ENCODE peak calls at places on chromosomes 16 and 17, in ten cellular contexts. Y, Z, T, I, K, B, Q, A, R and F are unnamed samples.

GRCh38 chr16:50340578-50340977 is 28.2 kb downstream of the BRD7 start:
- DNase-seq in T (no peak), Z (peak), Q (no peak), A (no peak), B (no peak), R (no peak), Y (no peak), K (peak), I (no peak), F (no peak)

GRCh38 chr16:88665148-88665547 is 2.3 kb upstream of the MVD start:
- DNase-seq in Z (no peak), B (no peak), A (no peak), T (no peak), K (peak), Q (no peak), R (no peak), I (peak), Y (no peak), F (no peak)

GRCh38 chr17:44496815-44497214 is 6.4 kb downstream of the GPATCH8 start:
- DNase-seq in T (no peak), Y (no peak), K (peak), R (no peak), A (no peak), Q (no peak), Z (no peak), B (no peak), I (no peak), F (no peak)

GRCh38 chr17:39118674-39119419 is 32.6 kb downstream of the PLXDC1 start:
- DNase-seq in I (no peak), B (no peak), Q (no peak), R (no peak), T (no peak), K (no peak), A (peak), Z (no peak), Y (no peak), F (no peak)

GRCh38 chr16:88289549-88290344 is 93.0 kb upstream of the ZNF469 start:
- DNase-seq in T (no peak), R (no peak), Y (no peak), Z (no peak), I (no peak), A (peak), B (no peak), K (no peak), Q (no peak), F (no peak)

GRCh38 chr17:40980594-40980993 is 3.5 kb downstream of the KRT40 start:
- DNase-seq in Y (no peak), K (peak), Z (peak), R (no peak), T (no peak), I (no peak), A (no peak), Q (peak), B (peak), F (no peak)

GRCh38 chr16:28951410-28951943 is 740 bp downstream of the NFATC2IP start:
- DNase-seq in K (no peak), A (peak), Y (no peak), Q (no peak), I (peak), B (no peak), Z (no peak), R (no peak), T (no peak), F (no peak)

GRCh38 chr16:14628806-14629611 is 1.1 kb downstream of the PARN start:
- DNase-seq in R (no peak), A (no peak), Q (no peak), T (no peak), B (no peak), K (no peak), Z (peak), I (no peak), Y (no peak), F (no peak)

GRCh38 chr17:78268960-78269892 is 37.8 kb downstream of the TMEM235 start:
- DNase-seq in Y (no peak), K (no peak), I (no peak), Q (no peak), R (peak), B (no peak), T (no peak), Z (peak), A (no peak), F (no peak)

GRCh38 chr16:54135361-54136275 is 151.0 kb downstream of the IRX3 start:
- DNase-seq in I (no peak), Z (peak), K (peak), Y (no peak), A (no peak), B (no peak), R (no peak), T (no peak), Q (no peak), F (peak)

GRCh38 chr17:40551874-40552768 is 13.2 kb downstream of the CCR7 start:
- DNase-seq in A (no peak), R (no peak), B (peak), I (peak), Z (peak), Q (peak), Y (no peak), K (peak), T (no peak), F (no peak)

GRCh38 chr17:66518677-66519076 is 216.3 kb downstream of the PRKCA start:
- DNase-seq in B (no peak), Y (no peak), I (no peak), T (no peak), K (no peak), A (no peak), Z (no peak), Q (no peak), R (peak), F (no peak)

GRCh38 chr16:1171854-1172428 is 19.0 kb downstream of the CACNA1H start:
- DNase-seq in Z (no peak), Q (no peak), B (no peak), A (no peak), I (no peak), K (no peak), T (no peak), R (no peak), Y (no peak), F (no peak)

GRCh38 chr17:78390241-78391050 is 12.0 kb downstream of the PGS1 start:
- DNase-seq in Y (no peak), Q (no peak), I (peak), B (peak), A (no peak), Z (peak), T (no peak), R (no peak), K (peak), F (no peak)

GRCh38 chr17:35312790-35313711 is 60.4 kb downstream of the SLFN11 start:
- DNase-seq in I (peak), K (peak), Z (peak), R (peak), A (peak), Q (no peak), Y (no peak), B (peak), T (no peak), F (peak)

GRCh38 chr16:10911267-10911666 is 31.0 kb downstream of the DEXI start:
- DNase-seq in Z (no peak), Y (no peak), T (no peak), I (no peak), Q (no peak), B (no peak), A (no peak), R (no peak), K (no peak), F (no peak)

GRCh38 chr17:17739388-17740066 is 58.3 kb downstream of the RAI1 start:
- DNase-seq in K (peak), I (no peak), Z (peak), Q (peak), A (no peak), T (no peak), R (peak), Y (no peak), B (peak), F (no peak)

GRCh38 chr17:8253801-8254200 is 4.7 kb downstream of the PFAS start:
- DNase-seq in R (peak), A (no peak), Y (no peak), T (no peak), K (peak), B (no peak), Q (no peak), I (peak), Z (peak), F (no peak)

GRCh38 chr17:55722742-55723487 is at the start of gene TMEM100:
- DNase-seq in Q (no peak), K (peak), R (no peak), T (no peak), I (peak), B (peak), Y (no peak), A (no peak), Z (peak), F (no peak)

GRCh38 chr16:87178177-87178863 is 138.9 kb downstream of the C16orf95 start:
- DNase-seq in B (no peak), K (no peak), I (no peak), Z (no peak), Q (no peak), T (no peak), R (peak), Y (no peak), A (no peak), F (no peak)
- TF ChIP-seq CTCF in B (no peak), K (no peak), I (peak), Z (no peak), Q (no peak), T (no peak), R (no peak), Y (no peak), A (no peak), F (no peak)

GRCh38 chr17:81365148-81365600 is 30.1 kb upstream of the BAHCC1 start:
- DNase-seq in B (peak), I (peak), T (peak), Z (peak), Q (no peak), A (no peak), Y (no peak), K (peak), R (peak), F (peak)
- H3K4me3 ChIP-seq in B (peak), I (peak), T (peak), Z (peak), Q (peak), A (no peak), Y (peak), K (peak), R (peak), F (peak)

GRCh38 chr17:62688398-62689140 is 61.1 kb downstream of the MRC2 start:
- DNase-seq in T (no peak), K (no peak), R (no peak), Q (no peak), I (no peak), B (no peak), Z (no peak), Y (no peak), A (no peak), F (no peak)

GRCh38 chr17:62689441-62690167 is 62.1 kb downstream of the MRC2 start:
- DNase-seq in I (no peak), T (no peak), B (no peak), R (no peak), Q (no peak), K (no peak), Z (no peak), Y (no peak), A (no peak), F (no peak)

GRCh38 chr17:62687997-62688396 is 60.5 kb downstream of the MRC2 start:
- DNase-seq in Z (no peak), T (no peak), R (no peak), Y (no peak), I (no peak), K (no peak), A (no peak), B (no peak), Q (no peak), F (no peak)

GRCh38 chr17:62692159-62692651 is 64.7 kb downstream of the MRC2 start:
- DNase-seq in Z (no peak), I (no peak), A (no peak), B (no peak), T (no peak), Q (no peak), R (no peak), Y (no peak), K (no peak), F (no peak)

GRCh38 chr17:62690168-62690897 is 62.9 kb downstream of the MRC2 start:
- DNase-seq in T (no peak), B (no peak), R (no peak), Z (no peak), Y (no peak), I (no peak), K (no peak), Q (no peak), A (no peak), F (no peak)
- TF ChIP-seq CTCF in T (no peak), B (no peak), R (no peak), Z (no peak), Y (no peak), I (no peak), K (no peak), Q (no peak), A (no peak), F (no peak)

GRCh38 chr17:80969674-80970043 is 22.0 kb upstream of the CHMP6 start:
- DNase-seq in B (no peak), Y (no peak), T (no peak), R (no peak), K (no peak), Z (no peak), A (no peak), I (no peak), Q (no peak), F (no peak)

GRCh38 chr17:80970044-80970761 is 21.4 kb upstream of the CHMP6 start:
- DNase-seq in I (no peak), Q (peak), K (no peak), Z (no peak), R (peak), A (peak), Y (no peak), B (peak), T (no peak), F (no peak)

GRCh38 chr17:80969030-80969673 is 22.5 kb upstream of the CHMP6 start:
- DNase-seq in R (no peak), Q (no peak), T (no peak), Z (no peak), Y (no peak), I (no peak), K (no peak), B (no peak), A (no peak), F (no peak)

GRCh38 chr17:80971704-80972304 is 19.8 kb upstream of the CHMP6 start:
- DNase-seq in A (no peak), B (no peak), Y (no peak), I (no peak), K (no peak), T (no peak), Q (no peak), Z (no peak), R (no peak), F (no peak)

DNA sequence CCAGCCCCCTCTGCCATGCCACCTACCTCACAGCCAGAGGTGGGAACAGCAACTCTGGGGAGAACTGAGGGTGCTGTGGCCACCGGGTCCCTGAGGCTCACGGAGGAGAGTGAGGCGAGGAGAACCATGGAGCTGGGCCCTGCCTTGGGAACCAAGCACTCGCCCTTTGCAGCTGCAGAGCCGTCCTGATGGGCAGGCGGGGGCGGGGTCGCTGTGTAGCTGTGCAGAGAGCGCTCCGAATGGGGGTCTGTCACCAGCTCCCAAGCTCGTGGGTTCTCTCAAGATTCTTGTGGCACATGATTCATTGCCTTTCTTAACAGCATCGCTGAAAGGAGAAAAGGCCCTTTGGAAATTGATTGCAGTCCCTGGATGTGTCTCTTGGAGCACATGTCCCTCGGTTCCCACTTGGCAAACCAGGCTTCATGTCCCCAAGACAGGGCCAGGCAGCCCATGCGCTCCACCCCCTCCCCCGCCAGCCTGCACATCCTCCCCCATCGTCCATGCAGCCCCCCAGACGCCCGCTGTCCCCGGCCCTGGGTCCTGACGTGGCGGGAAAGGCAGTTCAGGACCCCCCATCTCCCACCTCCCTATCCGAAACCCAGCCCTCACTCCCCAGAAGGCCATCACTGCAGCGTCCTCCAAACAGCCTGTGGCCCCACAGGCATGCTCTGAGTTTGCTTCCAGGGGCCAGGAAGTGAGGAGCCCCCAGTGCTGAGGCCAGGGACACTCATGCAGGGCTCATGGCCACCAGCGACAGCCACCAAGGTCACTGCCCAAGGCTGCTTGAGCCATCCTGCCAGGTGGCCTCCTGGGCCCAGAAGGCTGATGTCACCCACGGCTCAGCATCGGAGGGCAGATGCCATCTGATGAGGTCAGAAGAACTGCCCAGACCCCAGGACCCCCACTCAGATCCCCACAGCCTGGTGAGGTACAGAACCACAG is 20.6 kb upstream of the CHMP6 start:
- DNase-seq in I (no peak), B (no peak), Y (no peak), Z (peak), T (no peak), K (no peak), Q (no peak), R (no peak), A (no peak), F (no peak)
- H3K4me3 ChIP-seq in I (no peak), B (no peak), Y (no peak), Z (no peak), T (no peak), K (no peak), Q (no peak), R (no peak), A (no peak), F (no peak)

GRCh38 chr16:85441189-85441889 is 171.8 kb upstream of the GSE1 start:
- DNase-seq in Z (no peak), Q (no peak), Y (no peak), A (no peak), I (no peak), K (no peak), R (peak), B (no peak), T (no peak), F (no peak)
- TF ChIP-seq CTCF in Z (no peak), Q (no peak), Y (no peak), A (peak), I (no peak), K (no peak), R (peak), B (no peak), T (no peak), F (no peak)

GRCh38 chr16:72590179-72590937 is 418.4 kb upstream of the PMFBP1 start:
- DNase-seq in Z (peak), I (no peak), Q (no peak), A (peak), T (no peak), Y (no peak), B (no peak), K (no peak), R (no peak), F (no peak)
- H3K4me3 ChIP-seq in Z (no peak), I (no peak), Q (no peak), A (no peak), T (no peak), Y (no peak), B (no peak), K (no peak), R (no peak), F (no peak)

DNA sequence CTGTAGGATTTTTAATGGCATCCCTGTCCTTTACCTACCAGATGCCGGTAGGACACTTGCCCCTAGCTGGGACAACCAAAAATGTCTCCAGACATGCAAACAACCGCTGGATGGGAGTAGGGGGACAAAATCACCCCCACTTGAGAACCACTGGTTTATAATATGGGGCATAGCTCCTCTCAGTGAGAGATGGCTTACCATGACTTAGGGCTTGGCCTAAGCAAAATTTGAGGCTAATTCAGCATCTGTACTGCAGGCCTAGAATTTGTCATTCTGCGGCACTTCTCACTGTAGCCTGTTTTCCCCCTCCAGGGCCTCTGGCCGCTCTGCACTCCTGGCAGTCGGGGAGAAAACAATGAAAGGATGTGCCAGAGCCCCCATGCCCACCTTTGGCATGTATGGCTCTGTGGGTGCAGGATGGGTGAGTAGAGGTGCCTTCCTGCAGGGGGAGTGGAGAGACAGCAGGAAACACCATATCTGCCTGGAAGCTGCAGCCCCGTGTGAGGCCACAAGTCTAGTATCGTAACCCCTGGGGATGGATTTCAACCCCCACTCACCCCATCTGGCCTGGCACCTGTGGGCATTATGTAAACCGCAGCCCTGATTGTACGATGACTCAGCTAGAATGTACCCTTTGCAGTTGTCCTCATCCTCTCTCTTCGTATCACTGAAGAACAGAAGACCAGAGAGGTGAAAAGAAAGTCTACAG is 268.1 kb downstream of the SOX9 start:
- DNase-seq in R (no peak), B (no peak), I (no peak), T (no peak), K (peak), Z (peak), A (peak), Q (no peak), Y (no peak), F (no peak)
- TF ChIP-seq CTCF in R (no peak), B (no peak), I (no peak), T (no peak), K (peak), Z (no peak), A (peak), Q (no peak), Y (no peak), F (peak)

GRCh38 chr16:81780350-81780749 is 1.3 kb downstream of the PLCG2 start:
- DNase-seq in Q (no peak), R (no peak), I (no peak), T (no peak), Z (no peak), A (no peak), Y (no peak), K (no peak), B (no peak), F (no peak)
- H3K4me3 ChIP-seq in Q (peak), R (no peak), I (peak), T (peak), Z (no peak), A (peak), Y (peak), K (no peak), B (no peak), F (no peak)

GRCh38 chr17:11935734-11936406 is 61.4 kb downstream of the ZNF18 start:
- DNase-seq in Y (no peak), T (no peak), R (peak), B (no peak), A (peak), Q (peak), K (peak), Z (peak), I (peak), F (no peak)
- TF ChIP-seq CTCF in Y (peak), T (peak), R (peak), B (peak), A (peak), Q (peak), K (peak), Z (peak), I (peak), F (peak)

GRCh38 chr17:3594056-3594810 is 15.0 kb downstream of the TRPV1 start:
- DNase-seq in K (peak), A (no peak), Z (peak), B (no peak), I (no peak), Y (no peak), T (no peak), Q (peak), R (no peak), F (no peak)
- H3K4me3 ChIP-seq in K (no peak), A (no peak), Z (no peak), B (no peak), I (no peak), Y (no peak), T (no peak), Q (no peak), R (no peak), F (no peak)